ENCODE peak calls at places on chromosomes 12 and 14, in nine cellular contexts. N is NCI-H2171 treated with DMSO at 0.1 percent for 48 hours; H is adrenal gland; I is stimulated activated CD4-positive, alpha-beta T cell treated with anti-CD3 and anti-CD28 coated beads, Interleukin-15, amount 100 ng/mL, for 1 hour; Z is T-helper 9 cell; X is suprapubic skin; E is H7; Y is cerebellar cortex; P is heart left ventricle. K is an unnamed sample.

GRCh38 chr12:2503036-2503435 is 291.7 kb upstream of the FKBP4 start:
- DNase-seq in N (no peak), H (no peak), I (no peak), Z (no peak), X (no peak), E (no peak), Y (no peak), P (no peak), K (no peak)

GRCh38 chr14:81366884-81367283 is 33.2 kb downstream of the STON2 start:
- DNase-seq in N (no peak), H (no peak), I (no peak), Z (no peak), X (no peak), E (no peak), Y (no peak), P (no peak), K (no peak)

GRCh38 chr14:30214014-30214413 is 286.4 kb upstream of the PRKD1 start:
- DNase-seq in N (no peak), H (no peak), I (no peak), Z (no peak), X (no peak), E (no peak), Y (no peak), P (no peak), K (no peak)

GRCh38 chr12:11941601-11942360 is 129.0 kb upstream of the BCL2L14 start:
- DNase-seq in N (no peak), H (no peak), I (no peak), Z (no peak), X (no peak), E (no peak), Y (no peak), P (no peak), K (no peak)

GRCh38 chr14:51806026-51806590 is 54.3 kb upstream of the GNG2 start:
- DNase-seq in N (no peak), H (no peak), I (no peak), Z (no peak), X (no peak), E (no peak), Y (no peak), P (no peak), K (no peak)

GRCh38 chr14:103828315-103828967 is 18.9 kb downstream of the PPP1R13B start:
- DNase-seq in N (no peak), H (peak; percentile 66), I (no peak), Z (no peak), X (no peak), E (no peak), Y (no peak), P (peak; percentile 32), K (no peak)

GRCh38 chr12:51415931-51416330 is 8.7 kb upstream of the SLC4A8 start:
- DNase-seq in N (no peak), H (peak; percentile 18), I (no peak), Z (no peak), X (no peak), E (no peak), Y (no peak), P (no peak), K (no peak)

GRCh38 chr14:68482018-68482417 is 310.8 kb downstream of the ZFP36L1 start:
- DNase-seq in N (no peak), H (no peak), I (no peak), Z (no peak), X (no peak), E (no peak), Y (no peak), P (no peak), K (no peak)

GRCh38 chr14:102776761-102777710 is at the start of gene TRAF3:
- DNase-seq in N (peak; percentile 22), H (peak; percentile 58), I (peak; percentile 80), Z (peak; percentile 83), X (no peak), E (peak; percentile 97), Y (peak; percentile 38), P (peak; percentile 72), K (peak; percentile 74)

GRCh38 chr12:2979806-2980205 is 20.6 kb downstream of the TEAD4 start:
- DNase-seq in N (no peak), H (no peak), I (no peak), Z (no peak), X (no peak), E (no peak), Y (no peak), P (no peak), K (no peak)

GRCh38 chr14:104106471-104106991 is 21.0 kb downstream of the ASPG start:
- DNase-seq in N (no peak), H (no peak), I (no peak), Z (no peak), X (peak; percentile 65), E (peak; percentile 44), Y (no peak), P (no peak), K (peak; percentile 28)

GRCh38 chr12:119178544-119179334 is at the start of gene HSPB8:
- DNase-seq in N (peak; percentile 64), H (peak; percentile 83), I (no peak), Z (no peak), X (peak; percentile 92), E (peak; percentile 91), Y (peak; percentile 39), P (peak; percentile 94), K (peak; percentile 95)

GRCh38 chr12:56338643-56339422 is at the start of gene IL23A:
- DNase-seq in N (no peak), H (no peak), I (peak; percentile 62), Z (peak; percentile 77), X (no peak), E (peak; percentile 74), Y (no peak), P (no peak), K (peak; percentile 91)

GRCh38 chr14:69887740-69888657 is 8.8 kb downstream of the SMOC1 start:
- DNase-seq in N (no peak), H (no peak), I (no peak), Z (no peak), X (no peak), E (no peak), Y (no peak), P (no peak), K (no peak)

GRCh38 chr14:93115920-93116675 is at the start of gene ITPK1:
- DNase-seq in N (peak; percentile 53), H (peak; percentile 54), I (peak; percentile 44), Z (peak; percentile 47), X (peak; percentile 73), E (peak; percentile 94), Y (peak; percentile 26), P (peak; percentile 48), K (peak; percentile 84)

GRCh38 chr12:105820407-105821140 is 318.2 kb downstream of the NUAK1 start:
- DNase-seq in N (no peak), H (peak; percentile 80), I (no peak), Z (no peak), X (peak; percentile 77), E (peak; percentile 16), Y (no peak), P (peak; percentile 15), K (no peak)

GRCh38 chr14:102508774-102509743 is 517 bp downstream of the ANKRD9 start:
- DNase-seq in N (no peak), H (peak; percentile 87), I (no peak), Z (peak; percentile 34), X (peak; percentile 86), E (peak; percentile 88), Y (peak; percentile 39), P (peak; percentile 71), K (peak; percentile 75)